ENCODE peak calls at places on chromosomes 5 and 9, in four cellular contexts. X, U, A and Q are unnamed samples.

GRCh38 chr5:108814551-108814950 is 66.9 kb downstream of the FER start:
- DNase-seq in X (no peak), U (no peak), A (no peak), Q (no peak)

GRCh38 chr5:175778951-175779475 is 92.4 kb upstream of the CPLX2 start:
- DNase-seq in X (peak; percentile 34), U (no peak), A (no peak), Q (no peak)

GRCh38 chr9:36150529-36151305 is 14.2 kb downstream of the GLIPR2 start:
- DNase-seq in X (no peak), U (peak; percentile 39), A (no peak), Q (no peak)

GRCh38 chr9:5510360-5510931 is at the start of gene PDCD1LG2:
- DNase-seq in X (no peak), U (peak; percentile 78), A (no peak), Q (no peak)

GRCh38 chr9:132498811-132499210 is 83.6 kb upstream of the BARHL1 start:
- DNase-seq in X (no peak), U (no peak), A (no peak), Q (no peak)

GRCh38 chr9:126709241-126709640 is 95.5 kb downstream of the LMX1B start:
- DNase-seq in X (no peak), U (no peak), A (peak; percentile 4), Q (no peak)

GRCh38 chr5:37888476-37888875 is 48.6 kb upstream of the GDNF start:
- DNase-seq in X (no peak), U (peak; percentile 3), A (no peak), Q (no peak)

GRCh38 chr9:131400627-131401026 is 6.7 kb downstream of the PRRC2B start:
- DNase-seq in X (no peak), U (no peak), A (no peak), Q (no peak)

GRCh38 chr5:13478831-13479465 is 465.5 kb downstream of the DNAH5 start:
- DNase-seq in X (peak; percentile 99), U (peak; percentile 46), A (no peak), Q (peak; percentile 18)

GRCh38 chr5:157529002-157529401 is 46.6 kb downstream of the ADAM19 start:
- DNase-seq in X (no peak), U (no peak), A (no peak), Q (no peak)

GRCh38 chr9:70618784-70619183 is 204.3 kb upstream of the KLF9 start:
- DNase-seq in X (no peak), U (no peak), A (no peak), Q (no peak)

GRCh38 chr9:126678989-126679388 is 65.3 kb downstream of the LMX1B start:
- DNase-seq in X (no peak), U (no peak), A (no peak), Q (no peak)

GRCh38 chr9:33475357-33475756 is 1.6 kb upstream of the NOL6 start:
- DNase-seq in X (no peak), U (no peak), A (no peak), Q (no peak)

GRCh38 chr9:124788542-124789217 is 11.7 kb downstream of the OLFML2A start:
- DNase-seq in X (no peak), U (no peak), A (peak; percentile 26), Q (no peak)

GRCh38 chr5:172550096-172550765 is 90.8 kb upstream of the NEURL1B start:
- DNase-seq in X (no peak), U (no peak), A (peak; percentile 60), Q (no peak)

GRCh38 chr5:181217111-181217804 is 5.8 kb upstream of the TRIM41 start:
- DNase-seq in X (no peak), U (peak; percentile 54), A (peak; percentile 86), Q (no peak)

GRCh38 chr9:130942679-130943078 is 3.6 kb upstream of the FIBCD1 start:
- DNase-seq in X (no peak), U (no peak), A (no peak), Q (no peak)

GRCh38 chr5:1111727-1112289 is at the start of gene SLC12A7:
- DNase-seq in X (peak; percentile 52), U (peak; percentile 29), A (peak; percentile 85), Q (no peak)

GRCh38 chr5:160312960-160313734 is 783 bp upstream of the CCNJL start:
- DNase-seq in X (peak; percentile 50), U (no peak), A (no peak), Q (no peak)

GRCh38 chr9:112744177-112744576 is 6.4 kb upstream of the SNX30 start:
- DNase-seq in X (no peak), U (no peak), A (no peak), Q (no peak)

GRCh38 chr5:144308211-144308610 is 137.5 kb downstream of the KCTD16 start:
- DNase-seq in X (peak; percentile 28), U (no peak), A (no peak), Q (no peak)

GRCh38 chr5:57468481-57469165 is 14.0 kb downstream of the ACTBL2 start:
- DNase-seq in X (no peak), U (no peak), A (no peak), Q (no peak)

GRCh38 chr5:56479701-56480304 is 246.7 kb upstream of the ANKRD55 start:
- DNase-seq in X (no peak), U (no peak), A (no peak), Q (no peak)

GRCh38 chr9:107294756-107295155 is 11.7 kb downstream of the RAD23B start:
- DNase-seq in X (no peak), U (no peak), A (no peak), Q (no peak)

GRCh38 chr9:71128796-71129195 is 7.4 kb upstream of the TRPM3 start:
- DNase-seq in X (no peak), U (no peak), A (no peak), Q (no peak)

GRCh38 chr5:52517667-52518066 is 270.0 kb upstream of the ITGA1 start:
- DNase-seq in X (no peak), U (no peak), A (peak; percentile 69), Q (no peak)

GRCh38 chr5:78745985-78746384 is 97.4 kb upstream of the LHFPL2 start:
- DNase-seq in X (no peak), U (no peak), A (no peak), Q (no peak)

GRCh38 chr9:107190031-107190935 is 92.8 kb upstream of the RAD23B start:
- DNase-seq in X (peak; percentile 78), U (peak; percentile 28), A (no peak), Q (no peak)

GRCh38 chr9:125521462-125522327 is 185.3 kb downstream of the MAPKAP1 start:
- DNase-seq in X (no peak), U (peak; percentile 96), A (no peak), Q (peak; percentile 92)

GRCh38 chr5:14231156-14231555 is 88.0 kb downstream of the TRIO start:
- DNase-seq in X (no peak), U (no peak), A (no peak), Q (no peak)

GRCh38 chr9:94918038-94918753 is 191.7 kb downstream of the AOPEP start:
- DNase-seq in X (no peak), U (no peak), A (no peak), Q (no peak)

GRCh38 chr9:100473271-100474081 is 527 bp downstream of the TMEFF1 start:
- DNase-seq in X (no peak), U (peak; percentile 48), A (peak; percentile 78), Q (no peak)

GRCh38 chr9:82124090-82124489 is 135.5 kb downstream of the SPATA31D1 start:
- DNase-seq in X (no peak), U (no peak), A (no peak), Q (peak; percentile 70)

GRCh38 chr9:81543695-81544094 is 145.7 kb downstream of the TLE1 start:
- DNase-seq in X (no peak), U (no peak), A (no peak), Q (no peak)

GRCh38 chr5:55544341-55544740 is 9.6 kb upstream of the PLPP1 start:
- DNase-seq in X (no peak), U (no peak), A (no peak), Q (no peak)

GRCh38 chr9:91426123-91426745 is 2.6 kb upstream of the NFIL3 start:
- DNase-seq in X (peak; percentile 3), U (peak; percentile 70), A (no peak), Q (no peak)

GRCh38 chr9:73129941-73130695 is 21.5 kb upstream of the ANXA1 start:
- DNase-seq in X (no peak), U (no peak), A (no peak), Q (no peak)